ENCODE peak calls at places on chromosomes 2 and 18, in four cellular contexts. F is heart right ventricle, T is dorsolateral prefrontal cortex, M is GM06990. U is an unnamed sample.

GRCh38 chr18:26017929-26018328 is 72.5 kb downstream of the SS18 start:
- DNase-seq in F (no peak), T (no peak), M (no peak), U (no peak)

GRCh38 chr18:44758821-44759624 is 78.3 kb downstream of the SETBP1 start:
- DNase-seq in F (no peak), T (no peak), M (peak; percentile 81), U (no peak)

GRCh38 chr2:45190481-45190880 is 181.2 kb upstream of the SIX2 start:
- DNase-seq in F (no peak), T (no peak), M (no peak), U (no peak)

GRCh38 chr2:14143435-14143834 is 489.1 kb upstream of the LRATD1 start:
- DNase-seq in F (no peak), T (no peak), M (no peak), U (no peak)

GRCh38 chr2:221310720-221311119 is 261.4 kb downstream of the EPHA4 start:
- DNase-seq in F (no peak), T (no peak), M (no peak), U (no peak)

GRCh38 chr2:48483506-48483905 is 46.4 kb upstream of the STON1 start:
- DNase-seq in F (no peak), T (no peak), M (no peak), U (no peak)

GRCh38 chr2:200966770-200967169 is 3.3 kb upstream of the ORC2 start:
- DNase-seq in F (no peak), T (no peak), M (peak; percentile 25), U (no peak)

GRCh38 chr2:112626604-112627059 is 19.1 kb upstream of the SLC20A1 start:
- DNase-seq in F (peak; percentile 54), T (peak; percentile 78), M (peak; percentile 65), U (no peak)

GRCh38 chr2:190819835-190820234 is 60.8 kb upstream of the GLS start:
- DNase-seq in F (no peak), T (no peak), M (no peak), U (no peak)

GRCh38 chr18:79424880-79425572 is 29.3 kb downstream of the NFATC1 start:
- DNase-seq in F (no peak), T (no peak), M (no peak), U (no peak)

GRCh38 chr2:127681288-127681771 is 6.0 kb upstream of the LIMS2 start:
- DNase-seq in F (peak; percentile 60), T (no peak), M (no peak), U (no peak)

GRCh38 chr2:238220892-238221521 is 17.5 kb upstream of the ILKAP start:
- DNase-seq in F (no peak), T (no peak), M (no peak), U (no peak)

GRCh38 chr2:100178085-100178788 is 35.8 kb upstream of the AFF3 start:
- DNase-seq in F (no peak), T (no peak), M (peak; percentile 12), U (peak; percentile 89)

GRCh38 chr2:62227386-62228075 is 31.6 kb downstream of the B3GNT2 start:
- DNase-seq in F (no peak), T (no peak), M (no peak), U (no peak)

DNA sequence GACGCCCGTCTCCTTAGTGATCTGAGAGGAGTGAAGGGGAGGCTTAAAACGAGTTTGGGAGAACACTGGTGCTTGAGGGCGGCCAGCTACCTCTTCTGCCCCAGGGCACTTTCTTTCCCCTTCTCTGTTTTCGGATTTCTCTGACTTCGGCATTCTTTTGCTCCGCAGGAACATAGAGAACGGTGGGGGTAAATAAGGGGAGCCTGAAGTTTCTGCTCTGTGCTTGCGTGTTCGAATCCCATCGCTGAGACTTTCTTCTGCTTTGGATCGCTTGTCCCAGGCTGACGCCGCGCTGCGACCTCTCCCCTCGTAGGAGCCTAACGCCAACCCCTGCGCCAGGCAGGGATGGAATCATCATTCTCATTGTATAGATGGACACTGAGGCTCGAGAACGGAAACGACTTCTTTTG is 3.0 kb upstream of the DLX2 start:
- DNase-seq in F (no peak), T (no peak), M (no peak), U (no peak)
- H3K4me3 ChIP-seq in F (no peak overlapping the region), T (peak overlapping the region; percentile 33), M (no peak overlapping the region), U (no peak overlapping the region)

DNA sequence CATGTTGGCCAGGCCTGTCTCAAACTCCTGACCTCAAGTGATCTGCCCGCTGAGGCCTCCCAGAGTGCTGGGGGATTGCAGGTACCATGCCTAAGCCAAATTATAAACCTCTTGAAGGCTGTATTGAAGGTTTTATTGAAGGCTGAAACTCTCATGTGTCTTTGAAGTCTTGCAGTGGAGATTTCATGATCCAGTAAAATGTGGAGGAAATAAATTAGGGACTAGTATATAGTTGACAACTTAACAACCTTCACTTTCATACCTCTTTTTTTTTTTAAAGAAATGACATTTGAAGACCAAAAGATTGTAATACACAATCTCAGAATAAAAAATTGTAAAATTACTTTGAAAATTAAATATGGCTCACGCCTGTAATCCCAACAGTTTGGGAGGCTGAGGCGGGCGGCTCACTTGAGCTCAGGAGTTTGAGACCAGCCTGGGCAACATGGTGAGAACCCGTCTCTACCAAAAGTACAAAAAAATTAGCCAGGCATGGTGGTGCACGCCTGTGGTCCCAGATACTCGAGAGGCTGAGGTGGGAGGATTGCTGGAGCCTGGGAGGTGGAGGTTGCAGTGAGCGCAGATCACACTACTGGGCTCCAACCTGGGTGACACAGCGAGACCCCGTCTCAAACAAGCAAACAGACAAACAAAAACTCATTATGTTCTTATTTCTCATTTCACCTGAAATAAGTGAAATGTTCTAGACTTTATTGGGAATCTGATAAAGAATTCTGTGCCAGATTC is 8.0 kb downstream of the EML4 start:
- DNase-seq in F (no peak), T (no peak), M (no peak), U (no peak)
- H3K4me3 ChIP-seq in F (no peak overlapping the region), T (no peak overlapping the region), M (no peak overlapping the region), U (no peak overlapping the region)

GRCh38 chr2:120646994-120647393 is 88.7 kb upstream of the GLI2 start:
- DNase-seq in F (no peak), T (no peak), M (no peak), U (no peak)
- H3K4me3 ChIP-seq in F (no peak overlapping the region), T (no peak overlapping the region), M (no peak overlapping the region), U (no peak overlapping the region)

GRCh38 chr2:37322368-37322767 is 2.3 kb downstream of the PRKD3 start:
- DNase-seq in F (no peak), T (no peak), M (no peak), U (no peak)
- H3K4me3 ChIP-seq in F (peak overlapping the region; percentile 83), T (peak overlapping the region; percentile 83), M (peak overlapping the region; percentile 67), U (no peak overlapping the region)

GRCh38 chr18:22347624-22348511 is 69.8 kb downstream of the CTAGE1 start:
- DNase-seq in F (no peak), T (no peak), M (no peak), U (no peak)
- H3K4me3 ChIP-seq in F (peak overlapping the region; percentile 61), T (peak overlapping the region; percentile 51), M (no peak overlapping the region), U (no peak overlapping the region)

GRCh38 chr2:60884795-60885194 is 3.4 kb downstream of the REL start:
- DNase-seq in F (no peak), T (no peak), M (no peak), U (no peak)
- H3K4me3 ChIP-seq in F (peak overlapping the region; percentile 86), T (peak overlapping the region; percentile 15), M (peak overlapping the region; percentile 99), U (no peak overlapping the region)

GRCh38 chr2:233010569-233011267 is 2.3 kb downstream of the NGEF start:
- DNase-seq in F (no peak), T (no peak), M (no peak), U (no peak)

GRCh38 chr2:233013027-233013461 is at the start of gene NGEF:
- DNase-seq in F (no peak), T (no peak), M (no peak), U (no peak)

GRCh38 chr2:233009661-233010060 is 3.4 kb downstream of the NGEF start:
- DNase-seq in F (no peak), T (no peak), M (no peak), U (no peak)

GRCh38 chr2:233012301-233012971 is 620 bp downstream of the NGEF start:
- DNase-seq in F (no peak), T (no peak), M (no peak), U (no peak)

GRCh38 chr2:233011268-233012190 is 1.5 kb downstream of the NGEF start:
- DNase-seq in F (no peak), T (no peak), M (no peak), U (no peak)
- H3K4me3 ChIP-seq in F (no peak overlapping the region), T (no peak overlapping the region), M (no peak overlapping the region), U (no peak overlapping the region)

GRCh38 chr2:11540148-11540995 is 6.5 kb downstream of the GREB1 start:
- DNase-seq in F (no peak), T (no peak), M (no peak), U (no peak)
- H3K4me3 ChIP-seq in F (no peak overlapping the region), T (peak overlapping the region; percentile 24), M (no peak overlapping the region), U (peak overlapping the region; percentile 38)

GRCh38 chr2:86783615-86784339 is 6.9 kb downstream of the CD8A start:
- DNase-seq in F (no peak), T (no peak), M (peak; percentile 40), U (no peak)

GRCh38 chr2:86785456-86785855 is 5.3 kb downstream of the CD8A start:
- DNase-seq in F (no peak), T (no peak), M (no peak), U (no peak)

GRCh38 chr2:86787701-86788100 is 3.0 kb downstream of the CD8A start:
- DNase-seq in F (peak; percentile 89), T (no peak), M (no peak), U (no peak)

GRCh38 chr2:86788172-86788571 is 2.5 kb downstream of the CD8A start:
- DNase-seq in F (peak; percentile 66), T (no peak), M (no peak), U (peak; percentile 17)

GRCh38 chr2:86786001-86786536 is 4.6 kb downstream of the CD8A start:
- DNase-seq in F (no peak), T (no peak), M (no peak), U (no peak)
- H3K4me3 ChIP-seq in F (no peak overlapping the region), T (no peak overlapping the region), M (no peak overlapping the region), U (no peak overlapping the region)

DNA sequence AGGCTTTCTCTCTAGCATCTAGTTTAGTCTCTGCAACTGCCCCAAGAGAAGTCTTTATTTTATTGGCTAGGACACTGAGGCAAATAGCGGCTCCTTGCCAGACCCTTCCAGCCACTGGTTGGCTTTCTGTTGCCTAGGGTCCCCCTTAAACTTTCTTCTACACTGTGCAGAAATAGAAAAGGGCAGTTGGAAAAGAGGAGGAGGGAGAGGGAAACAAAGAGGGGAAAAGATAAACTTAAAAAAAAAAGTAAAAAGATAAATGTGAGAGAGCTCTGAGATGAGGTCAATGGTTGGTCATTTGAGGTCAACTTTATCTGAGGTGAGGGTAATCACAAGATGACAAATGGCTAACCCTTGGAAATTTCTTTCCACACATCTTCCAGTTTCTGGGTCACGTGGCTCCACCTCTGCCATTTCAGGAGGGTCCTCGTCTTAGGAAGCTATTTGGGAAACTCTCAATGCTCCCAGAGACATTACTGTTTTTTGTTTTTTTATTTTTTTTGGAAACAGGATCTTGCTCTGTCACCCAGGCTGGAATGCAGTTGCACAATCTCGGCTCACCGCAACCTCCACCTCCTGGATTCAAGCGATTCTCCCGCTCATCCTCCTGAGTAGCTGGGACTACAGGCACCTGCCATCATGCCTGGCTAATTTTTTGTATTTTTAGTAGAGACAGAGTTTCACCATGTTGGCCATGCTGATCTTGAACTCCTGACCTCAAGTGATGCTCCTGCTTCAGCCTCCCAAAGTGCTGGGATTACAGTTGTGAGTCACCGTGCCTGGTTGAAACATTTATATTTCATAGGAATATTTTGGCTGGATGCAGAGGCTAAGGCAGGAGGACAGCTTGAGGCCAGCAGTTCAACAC is 199.8 kb downstream of the TGIF1 start:
- DNase-seq in F (no peak), T (no peak), M (no peak), U (no peak)
- H3K4me3 ChIP-seq in F (no peak overlapping the region), T (no peak overlapping the region), M (no peak overlapping the region), U (no peak overlapping the region)